ENCODE peak calls at places on chromosomes 6 and 20, in seven cellular contexts. One of them, this sample, is unnamed.

GRCh38 chr6:79536615-79536968 is 638 bp downstream of the LCA5 start:
- DNase-seq in fibroblast of the aortic adventitia: peak
- DNase-seq in CD8-positive, alpha-beta T cell: no peak
- DNase-seq in astrocyte of the spinal cord: peak
- DNase-seq in DMS153: no peak
- DNase-seq in hypothalamus: no peak
- DNase-seq in activated T-cell treated with anti-CD3 and anti-CD28 coated beads for 4 hours: no peak
- DNase-seq in this sample: no peak

GRCh38 chr6:51959744-51960383 is 127.5 kb downstream of the PKHD1 start:
- DNase-seq in activated T-cell treated with anti-CD3 and anti-CD28 coated beads for 4 hours: no peak
- DNase-seq in fibroblast of the aortic adventitia: peak
- DNase-seq in astrocyte of the spinal cord: peak
- DNase-seq in DMS153: peak
- DNase-seq in hypothalamus: peak
- DNase-seq in CD8-positive, alpha-beta T cell: no peak
- DNase-seq in this sample: peak

GRCh38 chr6:67883500-67884366 is 751.3 kb upstream of the ADGRB3 start:
- DNase-seq in hypothalamus: no peak
- DNase-seq in CD8-positive, alpha-beta T cell: no peak
- DNase-seq in DMS153: no peak
- DNase-seq in astrocyte of the spinal cord: no peak
- DNase-seq in activated T-cell treated with anti-CD3 and anti-CD28 coated beads for 4 hours: no peak
- DNase-seq in fibroblast of the aortic adventitia: no peak
- DNase-seq in this sample: no peak

GRCh38 chr6:34227656-34228421 is 8.8 kb upstream of the HMGA1 start:
- DNase-seq in fibroblast of the aortic adventitia: no peak
- DNase-seq in CD8-positive, alpha-beta T cell: no peak
- DNase-seq in DMS153: no peak
- DNase-seq in activated T-cell treated with anti-CD3 and anti-CD28 coated beads for 4 hours: no peak
- DNase-seq in hypothalamus: no peak
- DNase-seq in astrocyte of the spinal cord: no peak
- DNase-seq in this sample: no peak

GRCh38 chr20:50226093-50226974 is 35.7 kb downstream of the CEBPB start:
- DNase-seq in hypothalamus: no peak
- DNase-seq in CD8-positive, alpha-beta T cell: no peak
- DNase-seq in activated T-cell treated with anti-CD3 and anti-CD28 coated beads for 4 hours: no peak
- DNase-seq in DMS153: no peak
- DNase-seq in fibroblast of the aortic adventitia: peak
- DNase-seq in astrocyte of the spinal cord: no peak
- DNase-seq in this sample: no peak

GRCh38 chr6:157552171-157552747 is 171.3 kb downstream of the ZDHHC14 start:
- DNase-seq in DMS153: no peak
- DNase-seq in astrocyte of the spinal cord: no peak
- DNase-seq in CD8-positive, alpha-beta T cell: no peak
- DNase-seq in fibroblast of the aortic adventitia: no peak
- DNase-seq in activated T-cell treated with anti-CD3 and anti-CD28 coated beads for 4 hours: no peak
- DNase-seq in hypothalamus: no peak
- DNase-seq in this sample: no peak

GRCh38 chr20:61954276-61955021 is 111.2 kb downstream of the TAF4 start:
- DNase-seq in activated T-cell treated with anti-CD3 and anti-CD28 coated beads for 4 hours: no peak
- DNase-seq in hypothalamus: no peak
- DNase-seq in astrocyte of the spinal cord: no peak
- DNase-seq in DMS153: peak
- DNase-seq in CD8-positive, alpha-beta T cell: peak
- DNase-seq in fibroblast of the aortic adventitia: no peak
- DNase-seq in this sample: no peak

GRCh38 chr6:25086500-25087091 is 150.8 kb upstream of the RIPOR2 start:
- DNase-seq in CD8-positive, alpha-beta T cell: no peak
- DNase-seq in astrocyte of the spinal cord: no peak
- DNase-seq in fibroblast of the aortic adventitia: no peak
- DNase-seq in DMS153: no peak
- DNase-seq in activated T-cell treated with anti-CD3 and anti-CD28 coated beads for 4 hours: no peak
- DNase-seq in hypothalamus: no peak
- DNase-seq in this sample: no peak

GRCh38 chr6:100464910-100465700 is at the start of gene SIM1:
- DNase-seq in hypothalamus: no peak
- DNase-seq in fibroblast of the aortic adventitia: no peak
- DNase-seq in CD8-positive, alpha-beta T cell: no peak
- DNase-seq in astrocyte of the spinal cord: peak
- DNase-seq in DMS153: peak
- DNase-seq in activated T-cell treated with anti-CD3 and anti-CD28 coated beads for 4 hours: no peak
- DNase-seq in this sample: no peak

GRCh38 chr20:52302736-52303135 is 111.2 kb upstream of the ZFP64 start:
- DNase-seq in DMS153: no peak
- DNase-seq in activated T-cell treated with anti-CD3 and anti-CD28 coated beads for 4 hours: no peak
- DNase-seq in fibroblast of the aortic adventitia: no peak
- DNase-seq in hypothalamus: no peak
- DNase-seq in astrocyte of the spinal cord: no peak
- DNase-seq in CD8-positive, alpha-beta T cell: no peak
- DNase-seq in this sample: no peak

GRCh38 chr6:137536104-137536773 is 42.0 kb upstream of the OLIG3 start:
- DNase-seq in CD8-positive, alpha-beta T cell: peak
- DNase-seq in fibroblast of the aortic adventitia: no peak
- DNase-seq in hypothalamus: no peak
- DNase-seq in DMS153: no peak
- DNase-seq in activated T-cell treated with anti-CD3 and anti-CD28 coated beads for 4 hours: no peak
- DNase-seq in astrocyte of the spinal cord: no peak
- DNase-seq in this sample: no peak

GRCh38 chr20:48668451-48668946 is 159.3 kb downstream of the PREX1 start:
- DNase-seq in fibroblast of the aortic adventitia: peak
- DNase-seq in astrocyte of the spinal cord: peak
- DNase-seq in activated T-cell treated with anti-CD3 and anti-CD28 coated beads for 4 hours: no peak
- DNase-seq in hypothalamus: no peak
- DNase-seq in DMS153: no peak
- DNase-seq in CD8-positive, alpha-beta T cell: no peak
- DNase-seq in this sample: no peak

GRCh38 chr6:89270951-89271721 is 44.0 kb downstream of the GABRR2 start:
- DNase-seq in hypothalamus: no peak
- DNase-seq in activated T-cell treated with anti-CD3 and anti-CD28 coated beads for 4 hours: no peak
- DNase-seq in CD8-positive, alpha-beta T cell: peak
- DNase-seq in astrocyte of the spinal cord: no peak
- DNase-seq in DMS153: no peak
- DNase-seq in fibroblast of the aortic adventitia: no peak
- DNase-seq in this sample: peak

GRCh38 chr20:38880952-38881735 is 45.1 kb upstream of the FAM83D start:
- DNase-seq in astrocyte of the spinal cord: no peak
- DNase-seq in fibroblast of the aortic adventitia: no peak
- DNase-seq in hypothalamus: no peak
- DNase-seq in CD8-positive, alpha-beta T cell: no peak
- DNase-seq in activated T-cell treated with anti-CD3 and anti-CD28 coated beads for 4 hours: no peak
- DNase-seq in DMS153: no peak
- DNase-seq in this sample: peak

GRCh38 chr6:136541395-136541794 is 8.8 kb downstream of the MAP7 start:
- DNase-seq in astrocyte of the spinal cord: no peak
- DNase-seq in fibroblast of the aortic adventitia: no peak
- DNase-seq in hypothalamus: no peak
- DNase-seq in CD8-positive, alpha-beta T cell: no peak
- DNase-seq in activated T-cell treated with anti-CD3 and anti-CD28 coated beads for 4 hours: no peak
- DNase-seq in DMS153: no peak
- DNase-seq in this sample: no peak

GRCh38 chr6:75608955-75609533 is 7.4 kb downstream of the SENP6 start:
- DNase-seq in DMS153: no peak
- DNase-seq in fibroblast of the aortic adventitia: no peak
- DNase-seq in astrocyte of the spinal cord: no peak
- DNase-seq in CD8-positive, alpha-beta T cell: no peak
- DNase-seq in hypothalamus: no peak
- DNase-seq in activated T-cell treated with anti-CD3 and anti-CD28 coated beads for 4 hours: no peak
- DNase-seq in this sample: no peak

GRCh38 chr20:41533537-41534136 is 84.5 kb downstream of the CHD6 start:
- DNase-seq in DMS153: peak
- DNase-seq in CD8-positive, alpha-beta T cell: no peak
- DNase-seq in activated T-cell treated with anti-CD3 and anti-CD28 coated beads for 4 hours: no peak
- DNase-seq in hypothalamus: no peak
- DNase-seq in fibroblast of the aortic adventitia: no peak
- DNase-seq in astrocyte of the spinal cord: no peak
- DNase-seq in this sample: no peak

GRCh38 chr6:144008501-144009245 is 614 bp upstream of the PLAGL1 start:
- DNase-seq in hypothalamus: no peak
- DNase-seq in activated T-cell treated with anti-CD3 and anti-CD28 coated beads for 4 hours: no peak
- DNase-seq in fibroblast of the aortic adventitia: no peak
- DNase-seq in DMS153: no peak
- DNase-seq in CD8-positive, alpha-beta T cell: no peak
- DNase-seq in astrocyte of the spinal cord: no peak
- DNase-seq in this sample: no peak

This sample was measured in dorsolateral prefrontal cortex.